ENCODE peak calls at places on chromosomes 2 and 18, in nine cellular contexts. O is epithelial cell of esophagus, A is heart left ventricle, E is GM23338, Q is fibroblast of lung, H is HCT116, B is right cardiac atrium, S is tibial nerve, Z is brain microvascular endothelial cell. P is an unnamed sample.

GRCh38 chr18:36127866-36128845 is 984 bp downstream of the SLC39A6 start:
- DNase-seq in E (peak), A (no peak), B (no peak), Z (peak), Q (peak), O (peak), H (no peak), S (no peak), P (peak)

GRCh38 chr2:240165034-240165433 is 24.6 kb upstream of the OTOS start:
- DNase-seq in H (no peak), Z (no peak), S (no peak), O (no peak), B (no peak), A (peak), Q (no peak), E (no peak), P (no peak)

GRCh38 chr2:225036431-225036830 is 5.8 kb downstream of the DOCK10 start:
- DNase-seq in E (no peak), Z (no peak), Q (no peak), A (no peak), B (no peak), O (no peak), H (no peak), S (no peak), P (no peak)

GRCh38 chr18:55586841-55587240 is 1.2 kb downstream of the TCF4 start:
- DNase-seq in Z (peak), A (no peak), E (no peak), O (no peak), S (no peak), B (no peak), Q (peak), H (no peak), P (no peak)

GRCh38 chr2:12504443-12504842 is 212.3 kb upstream of the TRIB2 start:
- DNase-seq in E (no peak), A (no peak), H (no peak), Q (peak), O (peak), B (no peak), S (no peak), Z (peak), P (no peak)

GRCh38 chr2:168424112-168424951 is 31.7 kb upstream of the CERS6 start:
- DNase-seq in Q (peak), A (no peak), Z (peak), O (no peak), S (no peak), B (no peak), H (no peak), E (no peak), P (no peak)

GRCh38 chr2:217785544-217786045 is 217.2 kb downstream of the TNS1 start:
- DNase-seq in O (peak), B (peak), Z (peak), S (peak), A (peak), Q (peak), E (peak), H (peak), P (peak)

GRCh38 chr2:9769171-9770005 is 73.9 kb upstream of the TAF1B start:
- DNase-seq in E (peak), A (peak), Z (no peak), Q (peak), H (no peak), B (no peak), O (no peak), S (no peak), P (no peak)

GRCh38 chr2:86632672-86633071 is 9.0 kb upstream of the RNF103 start:
- DNase-seq in E (no peak), Z (no peak), B (no peak), S (no peak), A (no peak), O (no peak), Q (no peak), H (no peak), P (no peak)

GRCh38 chr2:12755384-12755783 is 38.6 kb downstream of the TRIB2 start:
- DNase-seq in B (no peak), E (no peak), Z (no peak), S (no peak), H (no peak), O (no peak), Q (no peak), A (no peak), P (no peak)

GRCh38 chr2:129823044-129823443 is 156.4 kb upstream of the RAB6C start:
- DNase-seq in S (no peak), B (no peak), A (no peak), H (no peak), O (no peak), Q (no peak), E (no peak), Z (no peak), P (no peak)

GRCh38 chr2:36356990-36357505 is 1.5 kb downstream of the CRIM1 start:
- DNase-seq in E (no peak), A (no peak), S (peak), O (peak), B (peak), Q (peak), H (no peak), Z (no peak), P (peak)

GRCh38 chr2:234252766-234253165 is 202.3 kb downstream of the SPP2 start:
- DNase-seq in H (no peak), Z (no peak), B (no peak), E (no peak), Q (no peak), O (no peak), S (no peak), A (no peak), P (no peak)

GRCh38 chr2:217121565-217121964 is 261.7 kb upstream of the TNP1 start:
- DNase-seq in Z (no peak), O (no peak), H (no peak), A (no peak), B (no peak), S (no peak), E (no peak), Q (no peak), P (no peak)

GRCh38 chr18:44741070-44741469 is 60.4 kb downstream of the SETBP1 start:
- DNase-seq in A (no peak), B (no peak), O (no peak), E (no peak), Z (no peak), Q (no peak), H (no peak), S (no peak), P (no peak)

GRCh38 chr2:65057391-65058052 is 1.3 kb downstream of the CEP68 start:
- DNase-seq in E (peak), B (no peak), Q (peak), A (no peak), O (peak), H (no peak), S (no peak), Z (no peak), P (no peak)

GRCh38 chr2:205435970-205436369 is 246.3 kb upstream of the NRP2 start:
- DNase-seq in S (no peak), O (peak), Q (peak), Z (peak), H (no peak), A (no peak), E (no peak), B (no peak), P (no peak)

GRCh38 chr2:64645014-64645418 is 8.7 kb downstream of the SERTAD2 start:
- DNase-seq in Z (peak), A (no peak), Q (peak), B (peak), S (peak), H (no peak), O (peak), E (peak), P (peak)

GRCh38 chr18:45839415-45840395 is 14.2 kb downstream of the SIGLEC15 start:
- DNase-seq in A (no peak), Q (peak), E (peak), Z (peak), H (peak), B (no peak), O (peak), S (no peak), P (peak)

GRCh38 chr2:233443511-233444183 is 89.4 kb downstream of the DGKD start:
- DNase-seq in O (peak), Z (peak), H (peak), Q (peak), E (peak), S (peak), B (peak), A (peak), P (peak)

GRCh38 chr18:44195394-44196140 is 485.1 kb upstream of the SETBP1 start:
- DNase-seq in S (no peak), A (no peak), E (no peak), Z (no peak), H (no peak), Q (no peak), O (peak), B (no peak), P (no peak)

GRCh38 chr2:48600204-48600813 is 17.3 kb upstream of the GTF2A1L start:
- DNase-seq in S (no peak), E (peak), B (no peak), Q (peak), Z (peak), H (no peak), O (peak), A (no peak), P (peak)

GRCh38 chr2:213416832-213417231 is 132.6 kb downstream of the SPAG16 start:
- DNase-seq in A (no peak), Q (no peak), Z (no peak), S (no peak), H (no peak), E (no peak), B (no peak), O (no peak), P (no peak)

GRCh38 chr2:226609361-226609760 is 190.3 kb downstream of the IRS1 start:
- DNase-seq in S (no peak), E (no peak), A (no peak), B (no peak), H (no peak), Z (peak), Q (peak), O (peak), P (no peak)

GRCh38 chr2:231512222-231512621 is 18.0 kb downstream of the NMUR1 start:
- DNase-seq in Z (peak), E (no peak), S (no peak), O (peak), B (no peak), Q (peak), H (no peak), A (no peak), P (no peak)

GRCh38 chr2:196262606-196263005 is 91.2 kb upstream of the STK17B start:
- DNase-seq in B (no peak), O (no peak), H (no peak), E (no peak), A (no peak), Z (no peak), Q (no peak), S (no peak), P (no peak)

GRCh38 chr2:190649035-190649797 is at the start of gene NAB1:
- DNase-seq in Q (peak), E (peak), O (peak), Z (peak), S (no peak), A (peak), B (peak), H (no peak), P (peak)

GRCh38 chr2:129396980-129397599 is 582.4 kb upstream of the RAB6C start:
- DNase-seq in B (peak), H (peak), A (no peak), Z (peak), Q (peak), O (peak), E (peak), S (peak), P (peak)

GRCh38 chr2:172288603-172289002 is 138.8 kb upstream of the ITGA6 start:
- DNase-seq in A (no peak), H (peak), E (no peak), B (no peak), S (no peak), O (peak), Q (peak), Z (no peak), P (no peak)

GRCh38 chr2:200963129-200963917 is at the start of gene ORC2:
- DNase-seq in Z (peak), E (peak), A (peak), B (peak), O (peak), S (peak), Q (peak), H (peak), P (peak)

GRCh38 chr2:167607211-167607610 is 640.2 kb downstream of the STK39 start:
- DNase-seq in E (no peak), H (no peak), B (no peak), O (peak), S (no peak), A (no peak), Q (peak), Z (no peak), P (no peak)

GRCh38 chr2:203783496-203784203 is 77.2 kb downstream of the CD28 start:
- DNase-seq in H (no peak), B (no peak), Z (peak), A (no peak), Q (peak), E (no peak), O (no peak), S (no peak), P (no peak)

GRCh38 chr18:46716827-46717226 is 40.0 kb downstream of the ST8SIA5 start:
- DNase-seq in H (no peak), Z (no peak), S (no peak), O (no peak), Q (no peak), E (no peak), A (no peak), B (no peak), P (no peak)

GRCh38 chr2:104790100-104790811 is 63.7 kb upstream of the POU3F3 start:
- DNase-seq in H (no peak), Q (no peak), S (peak), B (peak), O (no peak), E (peak), Z (peak), A (no peak), P (peak)

GRCh38 chr2:84829693-84830092 is 51.2 kb downstream of the TRABD2A start:
- DNase-seq in A (no peak), Q (no peak), S (no peak), E (no peak), Z (no peak), B (no peak), H (no peak), O (no peak), P (no peak)
- H3K4me3 ChIP-seq in A (no peak), Q (no peak), S (no peak), E (no peak), Z (no peak), B (no peak), H (no peak), O (no peak), P (no peak)

GRCh38 chr2:219248845-219249202 is 3.5 kb downstream of the STK16 start:
- DNase-seq in O (no peak), A (no peak), E (no peak), Z (no peak), S (no peak), Q (no peak), H (no peak), B (peak), P (no peak)
- H3K4me3 ChIP-seq in O (peak), A (no peak), E (no peak), Z (no peak), S (no peak), Q (no peak), H (no peak), B (no peak), P (no peak)

GRCh38 chr2:134927195-134927594 is 8.6 kb downstream of the CCNT2 start:
- DNase-seq in H (no peak), S (no peak), E (no peak), Q (peak), O (peak), Z (peak), A (no peak), B (no peak), P (no peak)

GRCh38 chr2:134924912-134925311 is 6.3 kb downstream of the CCNT2 start:
- DNase-seq in O (no peak), S (no peak), H (no peak), B (no peak), Z (no peak), Q (no peak), A (no peak), E (no peak), P (no peak)

DNA sequence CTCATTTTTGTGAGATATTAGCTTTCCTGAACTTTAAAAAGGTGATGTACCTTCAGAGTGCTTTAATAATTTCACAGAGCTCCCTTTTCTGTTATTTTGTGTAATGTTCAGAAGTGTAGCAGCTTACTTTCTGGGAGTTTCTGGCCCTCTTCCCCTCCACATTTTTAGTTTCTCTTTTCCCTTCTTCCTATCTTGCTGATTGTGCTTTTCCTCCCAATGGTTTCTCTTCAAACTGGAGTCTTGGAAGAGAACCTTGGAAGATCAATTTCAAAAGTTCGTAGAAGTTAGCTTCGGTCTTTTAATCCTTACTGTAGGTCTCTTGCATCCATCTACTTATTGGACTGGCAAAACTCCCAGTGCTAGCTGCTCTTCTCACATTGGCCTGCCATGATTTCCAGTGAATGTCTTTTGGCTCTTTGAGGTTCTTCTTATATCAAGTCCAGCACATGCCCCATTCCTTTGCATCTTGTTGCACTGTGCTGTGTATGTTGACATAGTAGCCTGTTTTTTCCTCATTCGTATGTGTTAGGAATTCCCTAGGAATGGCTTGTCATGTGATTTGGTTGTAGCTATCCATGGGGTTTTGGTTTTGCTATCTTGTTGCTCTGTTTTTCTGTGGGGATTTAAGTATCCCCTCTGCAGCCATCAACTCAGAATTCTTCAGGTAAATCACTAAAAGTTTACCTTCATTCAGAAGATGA is 7.8 kb downstream of the CCNT2 start:
- DNase-seq in Z (peak), H (no peak), A (no peak), E (peak), O (peak), Q (peak), S (no peak), B (no peak), P (no peak)
- H3K4me3 ChIP-seq in Z (no peak), H (no peak), A (no peak), E (no peak), O (no peak), Q (no peak), S (no peak), B (no peak), P (no peak)

GRCh38 chr18:8910186-8910585 is 192.3 kb upstream of the NDUFV2 start:
- DNase-seq in B (no peak), H (no peak), A (no peak), Q (no peak), Z (no peak), E (no peak), S (no peak), O (no peak), P (no peak)
- H3K4me3 ChIP-seq in B (no peak), H (no peak), A (no peak), Q (no peak), Z (no peak), E (no peak), S (no peak), O (no peak), P (no peak)

GRCh38 chr2:174602741-174603140 is 5.1 kb upstream of the WIPF1 start:
- DNase-seq in S (no peak), B (no peak), A (no peak), Q (no peak), E (no peak), O (no peak), H (no peak), Z (no peak), P (no peak)

GRCh38 chr2:174600349-174600748 is 2.7 kb upstream of the WIPF1 start:
- DNase-seq in Q (no peak), Z (no peak), E (no peak), O (no peak), A (no peak), S (no peak), H (no peak), B (no peak), P (no peak)

GRCh38 chr2:174597347-174598047 is at the start of gene WIPF1:
- DNase-seq in Q (peak), B (no peak), A (no peak), H (no peak), O (peak), E (no peak), S (no peak), Z (peak), P (no peak)

GRCh38 chr2:174596994-174597346 is 634 bp downstream of the WIPF1 start:
- DNase-seq in S (no peak), Q (no peak), E (no peak), H (no peak), B (no peak), Z (no peak), A (no peak), O (no peak), P (no peak)

GRCh38 chr2:174599310-174599941 is 1.8 kb upstream of the WIPF1 start:
- DNase-seq in O (no peak), H (no peak), A (no peak), B (no peak), Z (no peak), Q (no peak), S (no peak), E (no peak), P (no peak)
- H3K4me3 ChIP-seq in O (no peak), H (no peak), A (no peak), B (no peak), Z (no peak), Q (no peak), S (no peak), E (no peak), P (no peak)

GRCh38 chr2:182375862-182376261 is 51.0 kb downstream of the PDE1A start:
- DNase-seq in E (no peak), Q (no peak), Z (no peak), S (no peak), O (no peak), H (no peak), B (no peak), A (no peak), P (no peak)
- H3K4me3 ChIP-seq in E (no peak), Q (no peak), Z (no peak), S (no peak), O (no peak), H (no peak), B (no peak), A (no peak), P (no peak)

GRCh38 chr18:79986726-79987125 is 1.6 kb downstream of the TXNL4A start:
- DNase-seq in S (no peak), Z (no peak), B (no peak), H (no peak), E (no peak), A (no peak), Q (no peak), O (no peak), P (no peak)
- H3K4me3 ChIP-seq in S (no peak), Z (peak), B (peak), H (peak), E (peak), A (peak), Q (peak), O (peak), P (no peak)

DNA sequence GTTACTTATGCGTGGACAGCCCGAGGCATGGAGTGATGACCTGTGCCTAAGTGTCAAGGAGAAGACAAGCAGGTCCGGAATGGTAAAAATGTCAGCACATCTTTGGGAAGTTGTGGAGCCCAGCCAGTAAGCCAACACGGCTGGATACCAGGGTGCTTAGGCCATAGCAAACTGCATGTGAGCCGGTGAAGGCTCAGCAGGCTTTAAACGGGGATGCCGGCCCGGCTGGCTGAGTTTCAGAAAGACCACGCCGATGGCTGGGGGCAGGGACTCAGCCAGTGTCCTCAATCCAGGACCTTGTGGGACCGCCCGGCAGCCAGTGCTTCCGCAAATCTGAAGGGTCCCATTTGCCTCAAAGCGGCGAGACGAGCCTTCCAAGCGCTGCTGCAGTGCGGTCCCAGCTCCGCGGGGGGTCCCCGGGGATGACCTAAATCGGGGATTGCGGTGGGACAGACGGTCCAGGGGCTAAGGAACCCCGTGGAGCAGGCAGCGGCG is 946 bp upstream of the AGAP1 start:
- DNase-seq in E (peak), O (no peak), Q (no peak), S (no peak), A (no peak), B (peak), Z (peak), H (no peak), P (peak)
- H3K4me3 ChIP-seq in E (peak), O (peak), Q (peak), S (peak), A (peak), B (peak), Z (peak), H (no peak), P (peak)

GRCh38 chr2:68708629-68709028 is 26.0 kb upstream of the ARHGAP25 start:
- DNase-seq in B (no peak), Z (no peak), Q (no peak), O (peak), A (no peak), E (no peak), S (no peak), H (no peak), P (no peak)
- H3K4me3 ChIP-seq in B (no peak), Z (no peak), Q (no peak), O (no peak), A (no peak), E (no peak), S (no peak), H (no peak), P (no peak)